ENCODE peak calls at places on chromosome 14, in seven cellular contexts. One of them, this sample, is unnamed.

GRCh38 chr14:56585461-56586084 is 6.0 kb downstream of the TMEM260 start:
- DNase-seq in neuronal stem cell: no peak
- DNase-seq in trophoblast cell: no peak
- DNase-seq in H9: no peak
- DNase-seq in mesenchymal stem cell: no peak
- DNase-seq in H1: no peak
- DNase-seq in IMR-90: no peak
- DNase-seq in this sample: no peak

GRCh38 chr14:100778951-100779690 is 46.8 kb upstream of the MEG3 start:
- DNase-seq in H9: peak
- DNase-seq in IMR-90: no peak
- DNase-seq in trophoblast cell: no peak
- DNase-seq in mesenchymal stem cell: no peak
- DNase-seq in neuronal stem cell: no peak
- DNase-seq in H1: no peak
- DNase-seq in this sample: no peak

GRCh38 chr14:45998554-45998953 is 653.0 kb downstream of the RPL10L start:
- DNase-seq in mesenchymal stem cell: no peak
- DNase-seq in trophoblast cell: no peak
- DNase-seq in H9: no peak
- DNase-seq in IMR-90: no peak
- DNase-seq in neuronal stem cell: no peak
- DNase-seq in H1: no peak
- DNase-seq in this sample: no peak

GRCh38 chr14:76287063-76287462 is 88.9 kb upstream of the ESRRB start:
- DNase-seq in H1: no peak
- DNase-seq in mesenchymal stem cell: no peak
- DNase-seq in IMR-90: no peak
- DNase-seq in trophoblast cell: no peak
- DNase-seq in H9: no peak
- DNase-seq in neuronal stem cell: no peak
- DNase-seq in this sample: no peak

GRCh38 chr14:76773188-76773885 is 12.1 kb downstream of the VASH1 start:
- DNase-seq in neuronal stem cell: no peak
- DNase-seq in mesenchymal stem cell: peak
- DNase-seq in trophoblast cell: peak
- DNase-seq in H9: peak
- DNase-seq in H1: no peak
- DNase-seq in IMR-90: peak
- DNase-seq in this sample: peak

GRCh38 chr14:100662850-100663527 is 63.7 kb upstream of the DLK1 start:
- DNase-seq in IMR-90: peak
- DNase-seq in mesenchymal stem cell: peak
- DNase-seq in trophoblast cell: peak
- DNase-seq in H9: peak
- DNase-seq in H1: no peak
- DNase-seq in neuronal stem cell: peak
- DNase-seq in this sample: peak

GRCh38 chr14:99320105-99320572 is 48.1 kb upstream of the BCL11B start:
- DNase-seq in trophoblast cell: peak
- DNase-seq in mesenchymal stem cell: no peak
- DNase-seq in IMR-90: peak
- DNase-seq in neuronal stem cell: peak
- DNase-seq in H1: no peak
- DNase-seq in H9: peak
- DNase-seq in this sample: peak

GRCh38 chr14:49860988-49861387 is 8.4 kb upstream of the NEMF start:
- DNase-seq in trophoblast cell: no peak
- DNase-seq in mesenchymal stem cell: no peak
- DNase-seq in IMR-90: no peak
- DNase-seq in H1: no peak
- DNase-seq in neuronal stem cell: no peak
- DNase-seq in H9: no peak
- DNase-seq in this sample: no peak

GRCh38 chr14:67941456-67942018 is 122.0 kb downstream of the RAD51B start:
- DNase-seq in neuronal stem cell: peak
- DNase-seq in mesenchymal stem cell: peak
- DNase-seq in trophoblast cell: no peak
- DNase-seq in H9: no peak
- DNase-seq in IMR-90: peak
- DNase-seq in H1: no peak
- DNase-seq in this sample: peak

GRCh38 chr14:71594828-71595227 is 337.4 kb upstream of the RGS6 start:
- DNase-seq in mesenchymal stem cell: no peak
- DNase-seq in trophoblast cell: no peak
- DNase-seq in H9: no peak
- DNase-seq in IMR-90: peak
- DNase-seq in neuronal stem cell: no peak
- DNase-seq in H1: no peak
- DNase-seq in this sample: no peak

GRCh38 chr14:51095854-51096823 is 1.2 kb upstream of the TRIM9 start:
- DNase-seq in neuronal stem cell: peak
- DNase-seq in trophoblast cell: peak
- DNase-seq in H9: peak
- DNase-seq in IMR-90: peak
- DNase-seq in H1: no peak
- DNase-seq in mesenchymal stem cell: peak
- DNase-seq in this sample: peak

GRCh38 chr14:60301685-60302084 is 52.7 kb downstream of the PPM1A start:
- DNase-seq in H1: no peak
- DNase-seq in trophoblast cell: no peak
- DNase-seq in mesenchymal stem cell: no peak
- DNase-seq in H9: no peak
- DNase-seq in neuronal stem cell: no peak
- DNase-seq in IMR-90: no peak
- DNase-seq in this sample: peak

GRCh38 chr14:96405603-96406158 is 13.8 kb downstream of the AK7 start:
- DNase-seq in H1: no peak
- DNase-seq in neuronal stem cell: no peak
- DNase-seq in mesenchymal stem cell: no peak
- DNase-seq in trophoblast cell: no peak
- DNase-seq in H9: no peak
- DNase-seq in IMR-90: no peak
- DNase-seq in this sample: no peak

GRCh38 chr14:97107070-97107469 is 309.9 kb downstream of the VRK1 start:
- DNase-seq in H9: no peak
- DNase-seq in IMR-90: no peak
- DNase-seq in neuronal stem cell: no peak
- DNase-seq in H1: no peak
- DNase-seq in mesenchymal stem cell: no peak
- DNase-seq in trophoblast cell: peak
- DNase-seq in this sample: no peak

GRCh38 chr14:41521891-41522290 is 84.8 kb upstream of the LRFN5 start:
- DNase-seq in IMR-90: no peak
- DNase-seq in neuronal stem cell: no peak
- DNase-seq in H9: no peak
- DNase-seq in H1: no peak
- DNase-seq in mesenchymal stem cell: no peak
- DNase-seq in trophoblast cell: peak
- DNase-seq in this sample: peak

DNA sequence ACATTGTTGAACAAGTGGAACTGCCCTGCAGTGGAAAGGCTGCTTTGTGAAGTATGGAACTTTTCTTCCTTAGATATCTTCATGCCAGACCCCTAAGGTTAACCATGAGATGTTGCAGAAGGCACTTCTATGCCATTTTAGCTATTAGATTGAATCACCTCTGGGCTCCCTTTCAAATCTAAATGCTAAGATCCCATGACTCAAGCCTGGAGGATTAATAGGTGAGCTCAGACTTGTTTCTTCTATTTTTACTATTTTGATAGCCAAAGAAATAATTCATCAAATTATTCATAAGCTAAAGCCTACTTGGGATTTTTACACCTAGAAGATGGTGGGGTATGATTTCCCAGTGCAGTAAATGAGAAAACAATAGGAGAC is 64.3 kb downstream of the DAD1 start:
- DNase-seq in H1: no peak
- DNase-seq in trophoblast cell: no peak
- DNase-seq in H9: no peak
- DNase-seq in IMR-90: peak
- DNase-seq in mesenchymal stem cell: no peak
- DNase-seq in neuronal stem cell: no peak
- DNase-seq in this sample: no peak
- H2AK5ac ChIP-seq in H1: no peak
- H2AK5ac ChIP-seq in trophoblast cell: no peak
- H2AK5ac ChIP-seq in H9: no peak
- H2AK5ac ChIP-seq in IMR-90: peak
- H2AK5ac ChIP-seq in mesenchymal stem cell: no peak
- H2AK5ac ChIP-seq in neuronal stem cell: no peak
- H2AK5ac ChIP-seq in this sample: no peak

DNA sequence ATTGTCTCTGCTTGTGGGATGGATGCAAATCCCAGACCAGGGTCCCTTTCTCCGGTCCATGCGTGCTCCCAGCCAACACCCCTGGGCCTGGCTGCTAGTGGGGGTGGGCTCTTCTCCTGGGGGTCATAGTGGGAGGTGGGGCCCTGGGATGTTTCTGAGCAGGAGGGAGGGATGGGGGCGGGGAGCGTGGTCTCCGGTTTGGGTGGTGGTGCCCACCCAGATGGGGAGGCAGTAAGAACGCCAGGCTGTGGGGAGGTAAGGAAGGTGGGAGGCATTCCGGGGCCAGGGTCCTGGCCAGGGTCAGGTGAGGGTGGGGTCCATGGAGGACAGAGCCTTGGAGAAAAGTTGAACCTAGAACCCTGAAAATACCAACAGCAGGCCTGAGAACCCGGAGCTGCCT is 5.5 kb downstream of the CRIP2 start:
- DNase-seq in mesenchymal stem cell: no peak
- DNase-seq in IMR-90: no peak
- DNase-seq in H1: no peak
- DNase-seq in H9: no peak
- DNase-seq in trophoblast cell: no peak
- DNase-seq in neuronal stem cell: no peak
- DNase-seq in this sample: no peak
- H2AK5ac ChIP-seq in mesenchymal stem cell: no peak
- H2AK5ac ChIP-seq in IMR-90: no peak
- H2AK5ac ChIP-seq in H1: no peak
- H2AK5ac ChIP-seq in H9: no peak
- H2AK5ac ChIP-seq in trophoblast cell: no peak
- H2AK5ac ChIP-seq in neuronal stem cell: peak
- H2AK5ac ChIP-seq in this sample: no peak

DNA sequence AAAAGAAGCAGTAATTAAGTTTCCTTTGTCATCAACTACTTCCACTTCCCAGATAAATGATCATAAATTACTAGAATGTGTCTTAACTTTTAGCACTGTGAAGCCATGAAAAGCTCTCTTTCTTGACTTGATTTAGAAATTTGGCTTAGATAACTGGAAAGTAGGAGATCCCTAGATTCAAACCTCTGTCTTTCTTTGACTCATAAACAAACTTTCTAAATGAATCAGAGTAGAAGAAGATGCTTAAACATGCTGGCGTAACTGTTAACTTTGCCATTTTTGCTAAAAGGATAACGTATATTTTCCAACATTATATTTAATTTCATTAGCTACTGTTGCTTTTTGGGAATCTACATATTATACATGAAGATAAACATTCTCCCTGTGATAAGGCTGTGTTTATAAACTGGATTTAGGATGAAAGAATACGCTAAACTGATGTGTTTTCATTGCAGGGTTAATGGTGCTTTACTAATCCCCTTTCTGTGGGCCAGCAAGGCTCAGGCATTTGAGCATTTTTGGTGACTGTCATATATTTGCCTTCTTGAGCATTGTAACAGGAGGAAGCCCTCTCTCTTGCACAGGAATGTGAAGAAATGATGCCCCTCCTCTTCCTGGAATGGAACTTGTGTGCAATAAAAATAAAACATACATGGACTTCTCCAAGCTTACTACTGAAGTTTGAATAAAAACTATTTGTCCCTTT is 301.4 kb downstream of the BMP4 start:
- DNase-seq in H1: no peak
- DNase-seq in IMR-90: no peak
- DNase-seq in H9: no peak
- DNase-seq in neuronal stem cell: no peak
- DNase-seq in mesenchymal stem cell: no peak
- DNase-seq in trophoblast cell: no peak
- DNase-seq in this sample: no peak
- H2AK5ac ChIP-seq in H1: no peak
- H2AK5ac ChIP-seq in IMR-90: no peak
- H2AK5ac ChIP-seq in H9: no peak
- H2AK5ac ChIP-seq in neuronal stem cell: no peak
- H2AK5ac ChIP-seq in mesenchymal stem cell: no peak
- H2AK5ac ChIP-seq in trophoblast cell: no peak
- H2AK5ac ChIP-seq in this sample: no peak

GRCh38 chr14:22563987-22564386 is 25.0 kb downstream of the DAD1 start:
- DNase-seq in mesenchymal stem cell: no peak
- DNase-seq in trophoblast cell: peak
- DNase-seq in H1: no peak
- DNase-seq in IMR-90: no peak
- DNase-seq in H9: no peak
- DNase-seq in neuronal stem cell: no peak
- DNase-seq in this sample: no peak

GRCh38 chr14:22561366-22561660 is 27.7 kb downstream of the DAD1 start:
- DNase-seq in H1: no peak
- DNase-seq in trophoblast cell: no peak
- DNase-seq in IMR-90: no peak
- DNase-seq in H9: no peak
- DNase-seq in mesenchymal stem cell: no peak
- DNase-seq in neuronal stem cell: no peak
- DNase-seq in this sample: no peak

GRCh38 chr14:22560638-22561365 is 28.2 kb downstream of the DAD1 start:
- DNase-seq in neuronal stem cell: no peak
- DNase-seq in IMR-90: no peak
- DNase-seq in H1: no peak
- DNase-seq in mesenchymal stem cell: no peak
- DNase-seq in trophoblast cell: no peak
- DNase-seq in H9: no peak
- DNase-seq in this sample: peak

GRCh38 chr14:22564463-22564862 is 24.6 kb downstream of the DAD1 start:
- DNase-seq in IMR-90: no peak
- DNase-seq in H9: no peak
- DNase-seq in neuronal stem cell: no peak
- DNase-seq in trophoblast cell: no peak
- DNase-seq in H1: no peak
- DNase-seq in mesenchymal stem cell: no peak
- DNase-seq in this sample: no peak

DNA sequence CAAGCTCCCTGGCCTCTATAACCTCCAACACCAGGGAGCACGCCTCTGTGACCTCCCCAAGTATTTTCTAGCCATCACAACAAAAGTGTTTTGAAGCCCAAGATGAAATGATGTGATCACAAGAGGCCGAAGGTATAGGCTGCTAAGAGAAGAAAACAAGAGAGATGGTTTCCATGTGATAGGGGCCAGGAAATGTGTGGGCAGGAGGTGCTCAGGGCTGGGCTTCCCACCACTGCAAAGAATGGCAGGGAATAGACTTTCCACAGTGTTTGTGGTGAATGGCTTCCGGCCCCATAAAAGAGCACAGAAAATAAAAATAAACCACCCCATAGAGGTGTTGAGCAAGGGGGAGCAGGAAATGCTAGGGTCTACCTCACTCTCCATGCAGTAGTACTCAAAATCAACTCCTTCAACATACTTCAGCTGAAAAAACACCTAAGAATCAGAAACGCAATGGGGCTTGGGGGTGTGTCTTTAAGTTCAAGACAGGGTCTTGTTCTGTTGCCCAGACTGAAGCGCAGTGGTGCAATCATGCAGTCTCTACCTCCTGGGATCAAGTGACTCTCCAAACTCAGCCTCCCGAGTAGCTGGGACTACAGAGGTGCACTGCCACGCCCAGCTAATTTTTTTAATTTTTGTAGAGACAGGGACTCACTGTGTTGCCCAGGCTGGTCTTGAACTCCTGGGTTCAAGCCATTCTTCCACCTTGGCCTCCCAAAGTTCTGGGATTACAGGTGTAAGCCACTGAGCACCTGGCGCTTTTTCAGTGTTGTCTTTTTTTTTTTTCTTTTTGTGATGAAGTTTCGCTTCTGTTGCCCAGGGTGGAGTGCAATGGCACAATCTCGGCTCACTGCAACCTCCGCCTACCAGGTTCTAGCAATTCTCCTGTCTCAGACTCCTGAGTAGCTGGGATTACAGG is 27.1 kb downstream of the DAD1 start:
- DNase-seq in H9: no peak
- DNase-seq in IMR-90: no peak
- DNase-seq in mesenchymal stem cell: no peak
- DNase-seq in H1: no peak
- DNase-seq in trophoblast cell: no peak
- DNase-seq in neuronal stem cell: no peak
- DNase-seq in this sample: peak
- H2AK5ac ChIP-seq in H9: no peak
- H2AK5ac ChIP-seq in IMR-90: no peak
- H2AK5ac ChIP-seq in mesenchymal stem cell: no peak
- H2AK5ac ChIP-seq in H1: no peak
- H2AK5ac ChIP-seq in trophoblast cell: no peak
- H2AK5ac ChIP-seq in neuronal stem cell: no peak
- H2AK5ac ChIP-seq in this sample: peak